ENCODE peak calls at places on chromosomes 3 and 15, in seven cellular contexts. Y, A, J, M, Z, E and G are unnamed samples.
A peak's percentile ranks its signal among the peaks of the same experiment; 100 is the strongest.

GRCh38 chr3:50585919-50586762 is 16.8 kb downstream of the HEMK1 start:
- DNase-seq in Y (no peak), Z (no peak), J (no peak), E (no peak), M (no peak), A (no peak), G (no peak)

GRCh38 chr15:90249123-90249863 is at the start of gene TTLL13:
- DNase-seq in J (peak; percentile 96), A (peak; percentile 92), Y (peak; percentile 98), Z (peak; percentile 84), E (peak; percentile 90), M (peak; percentile 100), G (peak; percentile 72)

GRCh38 chr3:156341324-156341723 is 213.6 kb downstream of the SSR3 start:
- DNase-seq in Y (no peak), E (no peak), A (no peak), J (no peak), M (no peak), Z (no peak), G (no peak)

GRCh38 chr3:169744332-169745054 is 20.4 kb downstream of the TERC start:
- DNase-seq in A (peak; percentile 31), Y (no peak), M (no peak), E (no peak), J (peak; percentile 38), Z (no peak), G (peak; percentile 22)

GRCh38 chr3:137763594-137763938 is 549 bp upstream of the SOX14 start:
- DNase-seq in J (peak; percentile 28), A (no peak), M (peak; percentile 66), E (no peak), Z (no peak), Y (peak; percentile 49), G (no peak)

GRCh38 chr15:95501865-95502264 is 828.6 kb upstream of the NR2F2 start:
- DNase-seq in J (no peak), Z (no peak), A (no peak), M (no peak), E (no peak), Y (no peak), G (no peak)

GRCh38 chr3:159416854-159417253 is 571.8 kb upstream of the IL12A start:
- DNase-seq in J (no peak), Z (no peak), A (no peak), Y (no peak), E (peak; percentile 21), M (no peak), G (peak; percentile 45)

GRCh38 chr3:38317186-38317759 is 29.3 kb upstream of the XYLB start:
- DNase-seq in Z (no peak), M (peak; percentile 22), J (no peak), A (no peak), E (no peak), Y (no peak), G (no peak)

GRCh38 chr3:197580253-197580691 is 24.5 kb upstream of the BDH1 start:
- DNase-seq in A (no peak), J (no peak), E (no peak), Y (peak; percentile 86), Z (no peak), M (peak; percentile 60), G (no peak)

GRCh38 chr15:44735482-44736260 is 657 bp upstream of the TRIM69 start:
- DNase-seq in J (peak; percentile 11), E (peak; percentile 14), A (no peak), Z (peak; percentile 35), M (no peak), Y (no peak), G (peak; percentile 16)

GRCh38 chr3:181711325-181712135 is at the start of gene SOX2:
- DNase-seq in Y (peak; percentile 93), Z (no peak), A (peak; percentile 95), J (peak; percentile 88), M (peak; percentile 83), E (peak; percentile 47), G (peak; percentile 4)
- H3K18ac ChIP-seq in Y (peak within 1 kb of the TSS; percentile 68), Z (no peak within 1 kb of the TSS), A (peak within 1 kb of the TSS; percentile 99), J (peak within 1 kb of the TSS; percentile 92), M (peak within 1 kb of the TSS; percentile 96), E (no peak within 1 kb of the TSS), G (no peak within 1 kb of the TSS)

DNA sequence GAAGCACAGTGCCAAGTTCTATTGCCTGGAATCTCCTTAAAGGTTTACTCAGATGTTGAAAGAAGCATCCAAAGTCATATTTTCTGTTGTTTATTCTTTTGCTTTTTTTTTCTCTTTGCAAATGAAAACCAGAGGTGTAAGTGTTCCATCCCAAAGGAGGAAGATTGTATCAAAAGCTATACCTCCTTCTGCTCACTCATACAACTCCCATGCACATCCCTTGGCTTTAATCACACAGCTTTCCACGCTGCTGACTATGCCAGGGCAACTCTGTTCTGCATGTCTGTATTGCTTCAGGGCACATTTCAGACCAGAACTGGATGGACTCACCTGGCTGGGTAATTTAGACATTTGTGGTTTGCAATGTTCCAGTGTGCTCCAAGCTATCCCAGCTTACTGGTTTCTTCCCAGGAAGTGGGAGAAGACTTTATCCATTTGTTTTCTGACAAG is 399.6 kb upstream of the TBL1XR1 start:
- DNase-seq in Y (no peak), M (no peak), E (no peak), J (no peak), Z (peak; percentile 33), A (no peak), G (no peak)
- H3K18ac ChIP-seq in Y (no peak overlapping the region), M (no peak overlapping the region), E (peak overlapping the region; percentile 61), J (no peak overlapping the region), Z (no peak overlapping the region), A (no peak overlapping the region), G (peak overlapping the region; percentile 55)

DNA sequence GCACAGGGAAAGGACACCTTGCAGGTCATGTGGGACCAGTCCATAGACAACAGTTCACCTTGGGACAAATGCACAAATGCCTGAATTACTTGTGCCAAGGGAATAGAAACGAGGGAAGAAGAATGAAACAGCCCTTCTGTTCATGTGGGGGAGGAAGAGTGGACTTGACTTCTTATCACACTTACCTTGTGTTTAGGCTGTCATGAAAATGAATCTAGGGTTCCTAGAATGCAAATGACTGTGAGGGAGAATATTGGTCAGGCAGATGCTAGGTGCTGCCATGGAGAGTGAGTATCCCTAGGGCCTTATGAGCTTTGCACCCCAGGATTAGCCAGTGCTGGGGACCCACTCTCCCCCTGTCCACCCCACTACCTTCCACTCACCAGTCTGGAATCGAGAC is 11.0 kb upstream of the PRKAR2A start:
- DNase-seq in A (no peak), M (no peak), E (no peak), Z (no peak), J (no peak), Y (no peak), G (no peak)
- H3K18ac ChIP-seq in A (no peak overlapping the region), M (no peak overlapping the region), E (no peak overlapping the region), Z (no peak overlapping the region), J (no peak overlapping the region), Y (no peak overlapping the region), G (no peak overlapping the region)

GRCh38 chr3:70291097-70291482 is 21.3 kb downstream of the MDFIC2 start:
- DNase-seq in Y (no peak), Z (no peak), E (no peak), J (no peak), A (no peak), M (no peak), G (no peak)
- H3K18ac ChIP-seq in Y (no peak overlapping the region), Z (no peak overlapping the region), E (no peak overlapping the region), J (no peak overlapping the region), A (no peak overlapping the region), M (no peak overlapping the region), G (no peak overlapping the region)

GRCh38 chr15:57344282-57344681 is 32.0 kb upstream of the CGNL1 start:
- DNase-seq in J (no peak), E (no peak), Z (no peak), Y (no peak), M (no peak), A (no peak), G (no peak)
- H3K18ac ChIP-seq in J (no peak overlapping the region), E (no peak overlapping the region), Z (no peak overlapping the region), Y (no peak overlapping the region), M (no peak overlapping the region), A (no peak overlapping the region), G (no peak overlapping the region)

DNA sequence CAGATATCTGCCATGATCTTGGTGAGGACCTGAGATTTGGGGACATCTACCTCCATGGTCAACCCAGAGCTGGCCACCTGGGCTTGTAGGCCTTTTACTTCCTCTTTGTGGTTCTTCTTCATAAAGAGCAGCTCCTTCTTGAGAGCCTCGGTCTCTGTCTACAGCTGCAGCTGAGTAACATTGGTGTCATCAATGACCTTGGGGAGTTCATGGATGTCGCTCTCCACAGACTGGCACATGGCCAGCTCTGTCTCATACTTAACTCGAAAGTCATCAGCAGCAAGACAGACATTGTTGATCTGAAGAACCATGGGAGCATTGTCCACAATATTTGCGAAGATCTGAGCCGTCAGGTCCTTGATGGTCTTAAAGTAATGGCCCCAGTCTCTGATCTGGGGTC is 15.7 kb upstream of the RASA2 start:
- DNase-seq in Z (no peak), J (no peak), E (peak; percentile 33), A (no peak), M (no peak), Y (no peak), G (peak; percentile 88)
- H3K18ac ChIP-seq in Z (no peak overlapping the region), J (no peak overlapping the region), E (no peak overlapping the region), A (no peak overlapping the region), M (no peak overlapping the region), Y (no peak overlapping the region), G (peak overlapping the region; percentile 7)

DNA sequence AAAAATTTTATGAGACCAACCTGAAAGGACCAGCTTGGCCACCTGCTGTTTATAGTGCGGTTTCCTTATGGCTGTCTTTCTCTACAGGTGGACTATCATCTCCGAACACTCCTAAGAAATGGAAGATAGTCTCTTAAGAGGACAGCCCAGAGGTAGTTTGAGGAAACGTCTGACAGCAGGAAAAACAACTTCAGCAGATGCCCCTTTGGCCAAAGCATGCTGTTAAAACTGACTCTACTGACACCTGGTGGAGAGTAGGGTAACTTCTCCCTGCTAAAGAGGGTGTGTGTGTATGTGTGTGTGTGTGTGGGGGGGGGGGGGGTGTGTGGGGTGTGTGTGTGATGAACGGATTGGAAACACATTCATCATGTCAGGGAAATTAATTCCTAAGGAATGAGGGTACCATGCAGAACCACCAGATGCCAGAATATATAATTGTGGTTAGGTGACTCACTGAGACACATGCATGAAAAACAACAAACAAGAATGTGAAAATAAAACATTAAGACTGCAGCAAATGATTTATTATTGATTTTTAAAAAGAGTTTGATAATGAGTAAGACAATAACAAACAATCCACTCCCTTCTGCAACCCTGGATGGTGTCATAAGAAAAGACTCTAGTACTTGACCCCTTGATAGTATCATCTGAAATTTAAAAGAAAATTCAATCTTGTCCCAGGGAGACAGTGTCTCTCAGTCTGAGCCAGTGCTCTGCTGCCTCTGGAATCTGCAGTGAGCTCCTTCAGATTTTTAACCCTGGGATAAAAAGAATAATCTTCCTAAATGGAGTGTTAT is 256.5 kb downstream of the THRB start:
- DNase-seq in M (peak; percentile 51), A (peak; percentile 59), Z (peak; percentile 19), Y (peak; percentile 63), J (peak; percentile 86), E (peak; percentile 97), G (peak; percentile 89)
- H3K18ac ChIP-seq in M (no peak overlapping the region), A (no peak overlapping the region), Z (no peak overlapping the region), Y (no peak overlapping the region), J (no peak overlapping the region), E (no peak overlapping the region), G (no peak overlapping the region)

DNA sequence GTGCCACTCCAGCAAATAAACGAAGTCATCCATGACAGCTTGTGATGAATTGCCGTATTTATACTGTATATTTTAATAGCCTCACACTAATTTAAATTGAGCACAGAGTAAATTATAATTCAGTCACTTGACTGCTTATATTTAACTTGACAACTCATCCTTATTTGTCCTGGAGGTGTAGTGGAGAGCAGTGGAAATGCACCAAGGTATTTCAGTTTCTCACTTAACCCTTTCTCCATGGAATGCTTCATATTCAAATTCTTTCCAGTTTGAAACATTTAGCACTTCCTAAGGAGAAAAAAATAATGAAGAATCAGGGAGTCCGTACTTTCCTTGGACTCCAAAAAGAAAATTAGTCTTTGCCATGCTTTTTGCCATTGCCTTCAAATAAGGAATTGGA is 99.0 kb downstream of the MAP2K5 start:
- DNase-seq in Y (no peak), A (no peak), M (no peak), E (no peak), J (peak; percentile 7), Z (no peak), G (no peak)
- H3K18ac ChIP-seq in Y (no peak overlapping the region), A (no peak overlapping the region), M (no peak overlapping the region), E (no peak overlapping the region), J (no peak overlapping the region), Z (no peak overlapping the region), G (no peak overlapping the region)